ENCODE peak calls at places on chromosomes 12 and 14, in six cellular contexts. H is choroid plexus epithelial cell, G is astrocyte of the spinal cord, F is Calu3, Q is GM13977, X is type B pancreatic cell. Y is an unnamed sample.

GRCh38 chr12:13099910-13100609 is 3.4 kb downstream of the GSG1 start:
- DNase-seq in F (no peak), Q (no peak), H (no peak), X (no peak), G (peak), Y (peak)

GRCh38 chr12:58564721-58565120 is 355.6 kb downstream of the LRIG3 start:
- DNase-seq in H (peak), Q (no peak), F (no peak), X (no peak), G (peak), Y (peak)

GRCh38 chr12:102095677-102096263 is 24.1 kb downstream of the NUP37 start:
- DNase-seq in H (peak), F (peak), G (peak), X (no peak), Q (no peak), Y (peak)

GRCh38 chr12:100127766-100128508 is 14.7 kb downstream of the BLTP3B start:
- DNase-seq in X (no peak), H (peak), Q (no peak), G (peak), F (no peak), Y (peak)

GRCh38 chr14:94532462-94532861 is 23.2 kb upstream of the SERPINA12 start:
- DNase-seq in H (peak), Q (no peak), F (no peak), G (peak), X (no peak), Y (peak)

GRCh38 chr14:76775695-76776305 is 14.5 kb downstream of the VASH1 start:
- DNase-seq in H (no peak), F (no peak), G (no peak), Q (no peak), X (no peak), Y (no peak)

GRCh38 chr12:6468283-6468575 is 2.2 kb downstream of the VAMP1 start:
- DNase-seq in G (peak), H (peak), Q (no peak), X (no peak), F (no peak), Y (no peak)

GRCh38 chr14:79543966-79544365 is 667.3 kb downstream of the DIO2 start:
- DNase-seq in F (no peak), X (no peak), H (peak), Q (no peak), G (peak), Y (peak)

GRCh38 chr12:100435948-100436347 is 37.7 kb upstream of the NR1H4 start:
- DNase-seq in H (no peak), X (no peak), F (no peak), Q (no peak), G (no peak), Y (no peak)

GRCh38 chr12:65998536-65999530 is 131.7 kb downstream of the LLPH start:
- DNase-seq in F (no peak), X (no peak), Q (no peak), G (no peak), H (peak), Y (no peak)

GRCh38 chr14:44339256-44339655 is 167.8 kb downstream of the FSCB start:
- DNase-seq in Q (no peak), G (peak), H (no peak), X (no peak), F (no peak), Y (no peak)

GRCh38 chr12:52310622-52311281 is 10.4 kb downstream of the KRT83 start:
- DNase-seq in Q (no peak), H (peak), F (no peak), G (no peak), X (no peak), Y (no peak)

GRCh38 chr12:85642810-85643209 is 193.4 kb downstream of the RASSF9 start:
- DNase-seq in H (peak), G (no peak), X (no peak), F (no peak), Q (no peak), Y (peak)
- TF ChIP-seq CTCF in H (peak), G (no peak), X (no peak), F (no peak), Q (no peak), Y (peak)

DNA sequence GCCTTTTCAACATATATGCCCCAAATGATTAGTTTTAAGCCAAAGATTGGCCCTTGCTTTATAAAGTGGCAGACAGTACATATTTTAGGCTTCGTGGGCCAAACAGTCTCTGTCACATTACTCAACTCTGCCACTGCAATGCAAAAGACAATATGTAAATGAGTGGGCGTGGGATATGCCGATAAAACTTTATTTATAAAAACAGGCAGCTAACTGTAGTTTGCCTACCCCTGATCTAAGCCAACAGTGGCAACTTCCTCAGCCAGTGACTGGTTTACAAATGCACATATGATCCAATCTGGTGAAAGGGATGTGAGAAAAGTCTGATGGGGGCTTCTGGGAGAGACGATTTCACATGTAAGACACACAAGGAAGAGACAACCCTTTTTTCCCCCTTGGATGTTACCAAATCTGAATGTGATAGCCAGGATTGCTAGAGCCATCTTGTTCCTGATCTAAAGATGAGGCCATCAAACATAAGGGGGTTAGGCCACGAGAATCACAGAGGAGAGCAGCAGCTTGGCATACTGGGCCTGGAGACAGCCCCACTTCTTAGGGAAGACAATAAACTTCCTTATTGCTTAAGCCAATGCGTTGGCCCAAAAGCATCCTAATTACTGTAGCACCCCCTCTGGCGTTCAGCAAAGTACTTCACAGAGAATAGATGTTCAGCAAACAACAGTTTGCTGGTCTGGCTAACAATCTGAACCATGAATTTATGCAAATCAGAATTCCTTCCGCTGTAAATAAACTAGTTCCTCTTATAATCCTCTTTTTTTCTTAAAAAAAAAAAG is 75.2 kb upstream of the TMCC3 start:
- DNase-seq in H (peak), X (no peak), F (peak), G (peak), Q (peak), Y (peak)
- TF ChIP-seq CTCF in H (peak), X (peak), F (no peak), G (peak), Q (peak), Y (peak)

DNA sequence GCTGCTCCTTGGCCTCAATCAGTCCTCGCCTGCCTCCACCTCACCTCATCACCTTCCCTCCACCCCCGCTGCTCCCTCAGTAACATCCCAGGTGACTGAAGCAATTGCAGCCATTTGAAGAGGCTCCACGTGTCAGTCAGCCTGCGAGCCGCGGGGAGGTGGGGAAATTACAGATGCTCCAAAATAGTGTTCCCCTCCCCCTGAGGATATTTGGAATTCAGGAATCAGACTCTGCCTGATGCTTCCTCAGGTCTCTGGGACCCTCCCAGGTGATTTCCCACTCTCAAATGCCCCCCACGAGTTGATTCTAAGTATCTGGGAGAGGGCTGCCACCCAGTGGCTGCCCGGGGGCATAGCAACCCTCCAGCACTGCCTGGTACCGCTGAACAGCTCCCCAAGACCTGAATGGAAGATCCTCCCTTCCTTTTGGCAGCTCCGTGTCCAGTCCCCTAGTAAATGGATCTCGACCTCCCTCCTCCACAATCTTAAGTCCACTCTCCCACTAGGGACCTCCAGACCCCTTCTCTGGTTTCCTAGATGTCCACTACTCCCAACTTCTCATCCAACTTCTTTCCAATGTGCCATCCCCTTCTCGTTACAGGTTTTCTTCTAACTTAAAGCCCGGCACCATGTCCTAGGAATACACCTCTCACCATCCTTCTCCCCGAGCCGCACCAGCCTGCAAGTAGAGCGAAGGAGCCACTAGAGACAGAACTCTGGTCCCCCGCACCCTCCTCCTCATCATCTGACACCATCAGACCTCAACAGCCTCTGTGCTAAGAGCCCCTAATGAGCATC is 1.4 kb upstream of the ASIC1 start:
- DNase-seq in X (no peak), H (peak), F (peak), G (peak), Q (peak), Y (peak)
- TF ChIP-seq CTCF in X (peak), H (peak), F (peak), G (peak), Q (peak), Y (peak)

DNA sequence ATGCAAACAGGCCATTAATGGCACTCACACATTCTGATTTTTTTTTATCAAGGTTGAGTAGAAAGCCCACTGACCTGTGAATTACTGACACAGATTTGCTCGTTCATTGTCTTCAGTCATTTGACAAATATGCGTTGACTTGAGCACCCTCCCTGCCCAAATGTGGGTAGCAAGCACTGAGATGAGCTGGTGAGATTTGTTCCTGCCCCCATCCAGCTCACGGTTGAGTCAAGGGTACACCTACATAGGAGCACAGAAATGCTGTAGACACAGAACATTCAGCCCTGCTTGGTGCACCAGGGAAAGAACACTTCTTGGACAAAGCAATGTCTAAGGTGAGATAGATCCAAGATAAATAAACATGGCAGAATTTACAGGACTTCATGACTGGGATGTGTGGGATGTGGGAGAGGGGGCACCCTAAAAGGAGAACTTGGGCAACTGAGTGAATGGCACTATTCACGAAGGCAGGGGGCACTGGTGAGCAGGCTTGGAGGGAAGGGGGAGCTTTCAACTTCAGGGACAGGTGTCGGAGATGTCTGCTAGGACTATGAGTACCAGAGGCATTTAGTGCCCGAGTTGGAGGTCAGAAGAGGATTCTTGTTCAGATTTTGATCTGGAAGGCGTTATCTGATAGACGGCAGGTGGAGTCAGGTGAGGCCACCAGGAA is 213.4 kb downstream of the VRK1 start:
- DNase-seq in F (no peak), H (no peak), G (no peak), X (no peak), Q (no peak), Y (no peak)
- TF ChIP-seq CTCF in F (no peak), H (no peak), G (no peak), X (peak), Q (no peak), Y (no peak)

DNA sequence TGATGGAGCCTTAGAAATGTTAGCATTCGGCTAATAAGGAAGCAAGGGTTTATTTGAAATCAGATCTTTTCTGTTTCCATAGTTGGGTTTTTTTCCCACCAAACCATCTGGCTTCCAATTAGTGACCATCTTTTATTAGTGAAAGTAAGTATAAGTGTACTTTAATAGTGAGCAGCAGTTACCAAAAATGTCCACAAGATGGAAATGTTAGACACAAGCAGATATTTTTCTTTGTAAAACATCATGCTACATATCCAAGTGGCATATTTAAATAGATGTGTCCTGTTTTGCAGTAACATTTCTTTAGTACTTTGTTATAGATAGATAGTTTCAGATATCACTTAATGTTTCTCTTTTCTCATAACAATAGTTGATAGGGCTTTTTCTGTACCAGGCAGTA is 28.8 kb downstream of the YEATS4 start:
- DNase-seq in X (no peak), F (no peak), Q (peak), G (peak), H (peak), Y (peak)
- TF ChIP-seq CTCF in X (peak), F (peak), Q (peak), G (peak), H (peak), Y (peak)

DNA sequence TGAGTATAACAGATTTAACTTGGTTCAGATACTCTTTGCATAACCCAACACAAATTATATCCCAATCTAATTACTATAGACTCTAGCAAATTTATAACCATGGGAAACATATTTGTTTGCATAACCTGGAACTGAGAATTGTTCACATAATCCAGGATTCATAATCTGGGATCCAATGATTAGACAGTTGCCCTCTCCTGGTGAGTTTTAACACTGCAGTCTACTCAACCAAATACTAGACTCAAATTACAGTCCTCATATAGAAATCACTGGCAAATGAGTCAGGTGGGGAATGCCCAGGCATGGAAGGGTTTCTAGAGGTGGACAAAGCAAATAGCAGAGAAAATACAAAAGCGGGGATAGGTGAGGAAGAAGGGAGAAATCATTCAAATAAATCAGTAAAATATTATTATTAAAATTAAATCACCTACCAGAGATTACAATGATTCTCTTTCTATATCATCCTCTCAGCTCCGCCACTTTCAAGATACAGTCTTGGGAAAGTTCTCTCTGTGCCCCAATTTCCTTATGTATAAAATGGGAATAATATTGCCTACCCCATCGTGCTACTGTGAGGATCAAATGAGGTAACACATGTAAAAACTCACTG is 9.4 kb downstream of the GCH1 start:
- DNase-seq in H (peak), F (peak), X (no peak), G (peak), Q (peak), Y (peak)
- TF ChIP-seq CTCF in H (peak), F (peak), X (peak), G (peak), Q (peak), Y (peak)

Y was measured in fibroblast of villous mesenchyme.